ENCODE peak calls at places on chromosome 6, in ten cellular contexts. A is heart right ventricle; W is naive thymus-derived CD4-positive, alpha-beta T cell; N is ovary; H is effector memory CD4-positive, alpha-beta T cell; R is prostate gland; Z is left ventricle myocardium inferior; D is pancreas; M is GM23338; L is cardiac muscle cell. U is an unnamed sample.

GRCh38 chr6:108419474-108419873 is 124.6 kb downstream of the AFG1L start:
- DNase-seq in A (no peak), W (no peak), N (no peak), H (no peak), R (no peak), Z (no peak), D (no peak), M (no peak), L (no peak), U (no peak)

GRCh38 chr6:108799356-108799720 is 48.9 kb upstream of the ARMC2 start:
- DNase-seq in A (no peak), W (no peak), N (no peak), H (no peak), R (no peak), Z (no peak), D (no peak), M (no peak), L (no peak), U (no peak)

GRCh38 chr6:4125933-4126864 is 9.2 kb downstream of the ECI2 start:
- DNase-seq in A (no peak), W (no peak), N (no peak), H (no peak), R (no peak), Z (no peak), D (no peak), M (peak), L (peak), U (no peak)

GRCh38 chr6:168126566-168127383 is 47.8 kb upstream of the FRMD1 start:
- DNase-seq in A (no peak), W (no peak), N (no peak), H (no peak), R (no peak), Z (no peak), D (no peak), M (no peak), L (no peak), U (peak)

GRCh38 chr6:5086294-5086890 is 1.3 kb downstream of the PPP1R3G start:
- DNase-seq in A (no peak), W (no peak), N (no peak), H (no peak), R (no peak), Z (no peak), D (no peak), M (peak), L (peak), U (no peak)

GRCh38 chr6:112325449-112325848 is 21.7 kb upstream of the RFPL4B start:
- DNase-seq in A (no peak), W (no peak), N (no peak), H (no peak), R (no peak), Z (no peak), D (no peak), M (peak), L (no peak), U (no peak)

GRCh38 chr6:39688494-39688893 is 36.7 kb downstream of the KIF6 start:
- DNase-seq in A (no peak), W (no peak), N (no peak), H (no peak), R (peak), Z (no peak), D (no peak), M (no peak), L (peak), U (no peak)

GRCh38 chr6:37254881-37255280 is 2.7 kb upstream of the TBC1D22B start:
- DNase-seq in A (no peak), W (no peak), N (no peak), H (no peak), R (no peak), Z (no peak), D (no peak), M (peak), L (no peak), U (no peak)

GRCh38 chr6:2503816-2504494 is 246.8 kb downstream of the MYLK4 start:
- DNase-seq in A (no peak), W (no peak), N (no peak), H (no peak), R (no peak), Z (no peak), D (no peak), M (no peak), L (peak), U (no peak)

GRCh38 chr6:131694832-131695426 is 6.3 kb downstream of the OR2A4 start:
- DNase-seq in A (peak), W (no peak), N (peak), H (no peak), R (peak), Z (peak), D (no peak), M (peak), L (peak), U (no peak)

GRCh38 chr6:40999498-41000070 is 39.4 kb downstream of the UNC5CL start:
- DNase-seq in A (peak), W (no peak), N (peak), H (no peak), R (peak), Z (peak), D (peak), M (peak), L (peak), U (no peak)

GRCh38 chr6:139852484-139853140 is 478.2 kb upstream of the CITED2 start:
- DNase-seq in A (no peak), W (no peak), N (no peak), H (no peak), R (no peak), Z (no peak), D (no peak), M (no peak), L (peak), U (no peak)

GRCh38 chr6:111586554-111586953 is 19.1 kb downstream of the TRAF3IP2 start:
- DNase-seq in A (no peak), W (peak), N (no peak), H (no peak), R (no peak), Z (no peak), D (no peak), M (no peak), L (no peak), U (no peak)

GRCh38 chr6:49540614-49541013 is 9.9 kb upstream of the C6orf141 start:
- DNase-seq in A (no peak), W (no peak), N (no peak), H (no peak), R (no peak), Z (no peak), D (no peak), M (no peak), L (no peak), U (no peak)

GRCh38 chr6:126905917-126906316 is 212.6 kb upstream of the RSPO3 start:
- DNase-seq in A (no peak), W (no peak), N (no peak), H (no peak), R (no peak), Z (no peak), D (no peak), M (no peak), L (peak), U (no peak)

GRCh38 chr6:34600796-34601195 is 44.7 kb upstream of the SPDEF start:
- DNase-seq in A (no peak), W (no peak), N (no peak), H (no peak), R (no peak), Z (no peak), D (no peak), M (no peak), L (no peak), U (no peak)

GRCh38 chr6:148455225-148455624 is 112.6 kb downstream of the SASH1 start:
- DNase-seq in A (peak), W (no peak), N (no peak), H (no peak), R (no peak), Z (no peak), D (no peak), M (no peak), L (peak), U (no peak)

GRCh38 chr6:18155273-18155863 is at the start of gene KDM1B:
- DNase-seq in A (peak), W (peak), N (no peak), H (peak), R (no peak), Z (peak), D (peak), M (peak), L (peak), U (peak)

GRCh38 chr6:80714513-80714912 is 608.0 kb downstream of the BCKDHB start:
- DNase-seq in A (no peak), W (no peak), N (no peak), H (no peak), R (no peak), Z (no peak), D (no peak), M (no peak), L (no peak), U (no peak)

GRCh38 chr6:150142657-150143501 is at the start of gene PPP1R14C:
- DNase-seq in A (peak), W (no peak), N (no peak), H (no peak), R (no peak), Z (peak), D (peak), M (peak), L (peak), U (no peak)

GRCh38 chr6:122222761-122223160 is 176.7 kb upstream of the HSF2 start:
- DNase-seq in A (no peak), W (no peak), N (no peak), H (no peak), R (no peak), Z (no peak), D (no peak), M (no peak), L (no peak), U (no peak)

GRCh38 chr6:42963855-42964605 is 3.5 kb downstream of the GNMT start:
- DNase-seq in A (no peak), W (no peak), N (no peak), H (no peak), R (no peak), Z (no peak), D (no peak), M (peak), L (peak), U (no peak)

GRCh38 chr6:112204350-112204706 is 50.0 kb downstream of the LAMA4 start:
- DNase-seq in A (no peak), W (no peak), N (no peak), H (no peak), R (no peak), Z (no peak), D (no peak), M (no peak), L (no peak), U (no peak)

GRCh38 chr6:39144804-39145203 is 29.8 kb upstream of the SAYSD1 start:
- DNase-seq in A (no peak), W (no peak), N (no peak), H (no peak), R (no peak), Z (no peak), D (no peak), M (no peak), L (no peak), U (no peak)

GRCh38 chr6:46888578-46888977 is 33.2 kb downstream of the ADGRF5 start:
- DNase-seq in A (no peak), W (no peak), N (no peak), H (no peak), R (no peak), Z (no peak), D (no peak), M (no peak), L (no peak), U (no peak)

GRCh38 chr6:45864651-45865050 is 151.0 kb downstream of the CLIC5 start:
- DNase-seq in A (no peak), W (no peak), N (no peak), H (no peak), R (no peak), Z (no peak), D (no peak), M (no peak), L (no peak), U (no peak)

GRCh38 chr6:26383624-26384417 is 913 bp downstream of the BTN2A2 start:
- DNase-seq in A (no peak), W (no peak), N (peak), H (no peak), R (peak), Z (no peak), D (peak), M (peak), L (peak), U (peak)

GRCh38 chr6:40831381-40831780 is 207.6 kb downstream of the UNC5CL start:
- DNase-seq in A (no peak), W (no peak), N (no peak), H (no peak), R (no peak), Z (no peak), D (no peak), M (no peak), L (no peak), U (no peak)

GRCh38 chr6:27238010-27238983 is 9.2 kb upstream of the PRSS16 start:
- DNase-seq in A (no peak), W (no peak), N (no peak), H (no peak), R (no peak), Z (no peak), D (no peak), M (peak), L (peak), U (no peak)

DNA sequence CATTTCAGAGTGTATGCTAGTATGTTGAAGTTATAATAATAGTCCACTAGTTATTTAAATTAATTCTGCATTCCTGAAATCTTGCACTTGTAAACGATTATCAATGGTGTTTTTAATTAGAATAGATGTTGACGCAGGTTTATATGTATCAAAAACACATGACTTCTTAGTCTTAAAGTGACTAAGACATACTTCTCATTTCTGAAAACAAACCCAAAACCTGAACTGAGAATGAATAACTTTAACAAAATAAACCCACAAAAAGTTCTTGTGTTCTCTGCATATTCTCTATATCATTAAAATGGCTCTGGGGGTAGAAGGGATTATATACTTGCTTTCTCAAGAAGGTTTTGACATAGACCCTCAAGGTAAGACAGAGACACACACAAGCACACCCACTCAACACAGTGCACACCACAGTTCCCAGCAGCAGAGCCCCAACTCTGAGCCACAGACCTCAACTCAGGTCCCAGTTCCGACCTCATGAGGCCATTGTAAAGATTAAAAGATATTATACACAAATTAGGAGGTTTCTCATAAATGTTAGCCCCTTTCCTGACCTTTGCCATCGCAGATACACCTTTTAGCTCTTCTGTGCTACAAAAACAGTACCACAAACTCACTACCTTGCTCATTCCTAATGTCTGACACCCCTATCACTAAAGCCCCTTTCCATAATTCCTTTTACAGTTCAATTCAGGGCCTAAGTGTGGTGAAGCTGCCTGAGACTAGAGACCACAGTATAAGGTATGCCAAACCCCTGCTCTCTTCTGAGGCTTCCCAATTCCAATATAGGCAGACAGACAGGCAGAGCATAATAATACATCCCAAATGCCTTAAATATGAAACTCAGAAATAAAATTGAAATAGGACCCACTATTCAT is 267.9 kb downstream of the PTPRK start:
- DNase-seq in A (no peak), W (no peak), N (no peak), H (no peak), R (no peak), Z (no peak), D (no peak), M (no peak), L (no peak), U (no peak)
- H3K27ac ChIP-seq in A (no peak), W (no peak), N (no peak), H (no peak), R (no peak), Z (no peak), D (no peak), M (peak), L (no peak), U (no peak)

DNA sequence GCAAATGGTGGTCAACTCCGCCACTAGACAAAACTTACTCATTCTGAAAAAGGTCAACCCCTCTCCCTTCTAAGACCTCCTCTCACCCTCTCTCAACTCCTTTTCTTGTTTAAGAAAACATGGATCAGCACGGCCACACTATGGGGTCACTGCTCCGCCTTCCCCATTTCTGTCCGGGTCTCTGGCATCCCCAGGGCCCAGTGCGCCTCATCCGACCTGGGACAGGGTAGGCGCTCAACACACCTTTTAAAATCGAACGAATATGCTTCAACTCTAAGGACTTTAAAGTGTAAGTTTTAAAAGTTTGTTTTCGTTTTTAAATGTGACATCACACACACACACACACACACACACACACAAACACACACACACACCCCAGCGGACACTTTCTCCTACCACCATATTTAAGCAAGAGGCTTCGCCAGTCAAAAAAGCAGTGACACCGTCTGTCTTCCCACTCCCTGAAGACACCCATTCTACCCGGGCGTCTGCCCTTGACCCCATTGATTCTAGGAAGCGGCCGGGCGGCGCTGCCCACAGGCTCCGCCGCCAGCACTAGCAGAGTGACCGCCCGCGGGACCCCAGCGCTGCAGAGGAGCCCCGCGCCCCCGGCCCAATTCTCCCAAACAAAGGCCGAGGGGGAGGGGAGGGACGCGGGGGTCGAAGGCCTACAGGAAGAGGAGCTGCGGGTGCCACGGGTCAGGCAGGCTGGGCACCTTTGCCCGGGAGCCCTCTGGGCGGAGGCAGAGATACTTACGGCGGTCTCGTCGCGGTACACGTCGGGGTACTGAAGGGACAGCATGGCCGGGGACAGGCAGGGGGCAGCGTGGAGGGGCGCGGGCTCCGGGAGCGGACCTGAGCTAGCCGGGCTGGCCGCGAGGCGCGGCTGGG is 547 bp downstream of the PREP start:
- DNase-seq in A (peak), W (peak), N (peak), H (no peak), R (peak), Z (no peak), D (no peak), M (peak), L (peak), U (no peak)
- H3K27ac ChIP-seq in A (peak), W (peak), N (peak), H (peak), R (peak), Z (peak), D (peak), M (peak), L (peak), U (peak)

GRCh38 chr6:167113935-167114910 is 8.7 kb upstream of the CCR6 start:
- DNase-seq in A (no peak), W (no peak), N (no peak), H (peak), R (no peak), Z (no peak), D (no peak), M (no peak), L (no peak), U (no peak)
- H3K27ac ChIP-seq in A (no peak), W (no peak), N (no peak), H (peak), R (no peak), Z (no peak), D (no peak), M (no peak), L (no peak), U (no peak)

GRCh38 chr6:11212625-11213024 is 19.8 kb downstream of the NEDD9 start:
- DNase-seq in A (peak), W (no peak), N (no peak), H (no peak), R (no peak), Z (peak), D (no peak), M (no peak), L (peak), U (no peak)

GRCh38 chr6:11209369-11209768 is 23.1 kb downstream of the NEDD9 start:
- DNase-seq in A (no peak), W (no peak), N (no peak), H (no peak), R (no peak), Z (no peak), D (no peak), M (peak), L (no peak), U (no peak)

GRCh38 chr6:11209941-11210340 is 22.5 kb downstream of the NEDD9 start:
- DNase-seq in A (no peak), W (no peak), N (no peak), H (no peak), R (no peak), Z (no peak), D (no peak), M (peak), L (peak), U (no peak)

GRCh38 chr6:11211235-11211634 is 21.2 kb downstream of the NEDD9 start:
- DNase-seq in A (no peak), W (no peak), N (no peak), H (no peak), R (no peak), Z (no peak), D (no peak), M (no peak), L (peak), U (no peak)

GRCh38 chr6:11210386-11211138 is 21.9 kb downstream of the NEDD9 start:
- DNase-seq in A (no peak), W (no peak), N (no peak), H (no peak), R (no peak), Z (no peak), D (no peak), M (no peak), L (no peak), U (no peak)
- H3K27ac ChIP-seq in A (peak), W (no peak), N (no peak), H (no peak), R (peak), Z (peak), D (peak), M (peak), L (peak), U (peak)

GRCh38 chr6:13553646-13554045 is 20.8 kb upstream of the SIRT5 start:
- DNase-seq in A (no peak), W (no peak), N (no peak), H (no peak), R (no peak), Z (no peak), D (no peak), M (no peak), L (peak), U (no peak)

GRCh38 chr6:13550656-13551055 is 23.7 kb upstream of the SIRT5 start:
- DNase-seq in A (no peak), W (no peak), N (no peak), H (no peak), R (no peak), Z (no peak), D (no peak), M (no peak), L (no peak), U (no peak)

GRCh38 chr6:13558718-13559117 is 15.7 kb upstream of the SIRT5 start:
- DNase-seq in A (no peak), W (no peak), N (no peak), H (no peak), R (no peak), Z (no peak), D (no peak), M (no peak), L (no peak), U (no peak)

GRCh38 chr6:13559251-13559650 is 15.2 kb upstream of the SIRT5 start:
- DNase-seq in A (no peak), W (no peak), N (no peak), H (no peak), R (no peak), Z (no peak), D (no peak), M (no peak), L (no peak), U (no peak)

DNA sequence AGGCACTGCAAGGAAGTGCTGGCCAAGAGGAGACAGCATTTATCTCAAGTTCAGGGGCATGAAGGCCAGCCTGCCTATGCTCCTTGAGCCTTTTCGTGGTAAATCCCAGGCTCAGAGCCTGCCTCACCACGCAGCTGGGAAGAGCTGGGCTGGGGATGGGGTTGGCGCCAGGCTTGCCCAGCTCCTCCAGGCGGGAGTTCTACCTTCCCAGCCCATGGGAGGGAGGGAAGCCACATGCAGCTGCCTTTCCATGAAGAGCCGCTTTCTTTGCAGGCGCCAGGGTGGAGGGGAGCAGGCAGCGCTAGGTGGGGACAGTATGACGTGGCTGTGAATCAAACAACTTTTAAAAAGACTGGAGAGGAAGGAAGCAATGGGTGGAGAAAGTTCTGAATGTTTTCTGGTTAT is 19.5 kb upstream of the SIRT5 start:
- DNase-seq in A (peak), W (no peak), N (peak), H (no peak), R (no peak), Z (peak), D (no peak), M (peak), L (peak), U (no peak)
- H3K27ac ChIP-seq in A (peak), W (no peak), N (no peak), H (no peak), R (no peak), Z (peak), D (no peak), M (peak), L (no peak), U (peak)